ENCODE peak calls at places on chromosomes 3 and 15, in eight cellular contexts. F is T-helper 2 cell; O is RPMI8226; T is T-helper 9 cell; B is stimulated activated CD4-positive, alpha-beta T cell treated with anti-CD3 and anti-CD28 coated beads, Interleukin-12 subunit alpha, Interleukin-12 subunit beta, amount 100 ng/mL, for 4 hours; S is NCI-H2171; J is astrocyte of the spinal cord; P is T1000. W is an unnamed sample.

GRCh38 chr3:167450675-167451074 is 23.2 kb downstream of the SERPINI2 start:
- DNase-seq in F (no peak), O (no peak), T (no peak), B (no peak), S (no peak), J (no peak), P (no peak), W (no peak)

GRCh38 chr3:19075037-19075436 is 73.3 kb upstream of the KCNH8 start:
- DNase-seq in F (no peak), O (no peak), T (no peak), B (no peak), S (no peak), J (no peak), P (no peak), W (no peak)

GRCh38 chr3:110955301-110955880 is 116.2 kb upstream of the NECTIN3 start:
- DNase-seq in F (no peak), O (no peak), T (no peak), B (no peak), S (no peak), J (peak), P (no peak), W (no peak)

GRCh38 chr3:100006570-100007271 is 107.6 kb downstream of the FILIP1L start:
- DNase-seq in F (no peak), O (no peak), T (no peak), B (no peak), S (no peak), J (peak), P (no peak), W (no peak)

GRCh38 chr3:126494204-126494603 is 18.5 kb upstream of the ZXDC start:
- DNase-seq in F (no peak), O (peak), T (no peak), B (no peak), S (no peak), J (no peak), P (no peak), W (no peak)

GRCh38 chr15:39255760-39256159 is 325.1 kb upstream of the THBS1 start:
- DNase-seq in F (no peak), O (no peak), T (no peak), B (no peak), S (peak), J (no peak), P (no peak), W (no peak)

GRCh38 chr15:83206971-83207621 is 527 bp downstream of the HDGFL3 start:
- DNase-seq in F (no peak), O (no peak), T (no peak), B (peak), S (peak), J (peak), P (no peak), W (no peak)

GRCh38 chr3:71453822-71454512 is 129.6 kb downstream of the FOXP1 start:
- DNase-seq in F (no peak), O (no peak), T (no peak), B (no peak), S (no peak), J (no peak), P (no peak), W (no peak)

GRCh38 chr15:78551902-78552301 is 11.7 kb downstream of the PSMA4 start:
- DNase-seq in F (no peak), O (no peak), T (no peak), B (no peak), S (no peak), J (no peak), P (no peak), W (no peak)

GRCh38 chr3:187807086-187807862 is 62.0 kb upstream of the BCL6 start:
- DNase-seq in F (no peak), O (no peak), T (no peak), B (peak), S (no peak), J (peak), P (peak), W (no peak)

W was measured in effector memory CD4-positive, alpha-beta T cell.